ENCODE peak calls at places on chromosomes 16 and 17, in nine cellular contexts. One of them, this sample, is unnamed.

GRCh38 chr16:19179890-19180490 is 11.9 kb downstream of the SYT17 start:
- DNase-seq in osteocyte: no peak
- DNase-seq in dorsolateral prefrontal cortex: peak
- DNase-seq in uterus: no peak
- DNase-seq in GM06990: peak
- DNase-seq in GM13976: peak
- DNase-seq in gastrocnemius medialis: peak
- DNase-seq in A549: peak
- DNase-seq in fibroblast of lung: peak
- DNase-seq in this sample: no peak

GRCh38 chr17:77696151-77696719 is 262.3 kb upstream of the TNRC6C start:
- DNase-seq in A549: no peak
- DNase-seq in osteocyte: no peak
- DNase-seq in uterus: no peak
- DNase-seq in fibroblast of lung: no peak
- DNase-seq in GM13976: no peak
- DNase-seq in dorsolateral prefrontal cortex: no peak
- DNase-seq in gastrocnemius medialis: no peak
- DNase-seq in GM06990: no peak
- DNase-seq in this sample: peak

GRCh38 chr17:60971515-60972369 is 294.1 kb downstream of the BCAS3 start:
- DNase-seq in gastrocnemius medialis: no peak
- DNase-seq in A549: peak
- DNase-seq in GM06990: peak
- DNase-seq in uterus: peak
- DNase-seq in fibroblast of lung: peak
- DNase-seq in dorsolateral prefrontal cortex: no peak
- DNase-seq in GM13976: peak
- DNase-seq in osteocyte: no peak
- DNase-seq in this sample: peak

GRCh38 chr16:68146583-68146982 is 61.4 kb downstream of the NFATC3 start:
- DNase-seq in A549: peak
- DNase-seq in gastrocnemius medialis: no peak
- DNase-seq in uterus: no peak
- DNase-seq in osteocyte: no peak
- DNase-seq in GM13976: no peak
- DNase-seq in fibroblast of lung: peak
- DNase-seq in dorsolateral prefrontal cortex: no peak
- DNase-seq in GM06990: no peak
- DNase-seq in this sample: no peak

GRCh38 chr16:56013962-56014552 is 138.9 kb upstream of the CES5A start:
- DNase-seq in GM06990: no peak
- DNase-seq in fibroblast of lung: no peak
- DNase-seq in GM13976: peak
- DNase-seq in gastrocnemius medialis: no peak
- DNase-seq in uterus: no peak
- DNase-seq in A549: peak
- DNase-seq in dorsolateral prefrontal cortex: no peak
- DNase-seq in osteocyte: no peak
- DNase-seq in this sample: peak

GRCh38 chr17:14198013-14198412 is 38.6 kb downstream of the CDRT15 start:
- DNase-seq in GM06990: no peak
- DNase-seq in osteocyte: peak
- DNase-seq in GM13976: no peak
- DNase-seq in gastrocnemius medialis: no peak
- DNase-seq in dorsolateral prefrontal cortex: no peak
- DNase-seq in uterus: no peak
- DNase-seq in fibroblast of lung: no peak
- DNase-seq in A549: no peak
- DNase-seq in this sample: no peak

GRCh38 chr17:55530064-55530463 is 18.8 kb upstream of the SMIM36 start:
- DNase-seq in GM06990: no peak
- DNase-seq in osteocyte: no peak
- DNase-seq in dorsolateral prefrontal cortex: no peak
- DNase-seq in A549: no peak
- DNase-seq in gastrocnemius medialis: no peak
- DNase-seq in fibroblast of lung: no peak
- DNase-seq in uterus: no peak
- DNase-seq in GM13976: no peak
- DNase-seq in this sample: no peak

GRCh38 chr16:57191056-57191536 is 5.0 kb downstream of the RSPRY1 start:
- DNase-seq in GM06990: no peak
- DNase-seq in dorsolateral prefrontal cortex: no peak
- DNase-seq in fibroblast of lung: peak
- DNase-seq in GM13976: no peak
- DNase-seq in osteocyte: no peak
- DNase-seq in A549: no peak
- DNase-seq in gastrocnemius medialis: no peak
- DNase-seq in uterus: no peak
- DNase-seq in this sample: no peak

GRCh38 chr17:61862105-61862574 is 1.2 kb downstream of the BRIP1 start:
- DNase-seq in GM06990: no peak
- DNase-seq in uterus: no peak
- DNase-seq in dorsolateral prefrontal cortex: no peak
- DNase-seq in osteocyte: no peak
- DNase-seq in gastrocnemius medialis: no peak
- DNase-seq in fibroblast of lung: peak
- DNase-seq in A549: no peak
- DNase-seq in GM13976: no peak
- DNase-seq in this sample: no peak

GRCh38 chr17:1122681-1123396 is 56.9 kb downstream of the ABR start:
- DNase-seq in A549: peak
- DNase-seq in GM06990: peak
- DNase-seq in fibroblast of lung: peak
- DNase-seq in osteocyte: no peak
- DNase-seq in uterus: peak
- DNase-seq in GM13976: peak
- DNase-seq in dorsolateral prefrontal cortex: peak
- DNase-seq in gastrocnemius medialis: peak
- DNase-seq in this sample: no peak

GRCh38 chr17:83083368-83084201 is 4.2 kb downstream of the METRNL start:
- DNase-seq in osteocyte: no peak
- DNase-seq in uterus: peak
- DNase-seq in gastrocnemius medialis: no peak
- DNase-seq in GM13976: no peak
- DNase-seq in dorsolateral prefrontal cortex: no peak
- DNase-seq in A549: peak
- DNase-seq in fibroblast of lung: peak
- DNase-seq in GM06990: no peak
- DNase-seq in this sample: peak

GRCh38 chr17:64131606-64132270 is 1.8 kb upstream of the ERN1 start:
- DNase-seq in osteocyte: no peak
- DNase-seq in gastrocnemius medialis: no peak
- DNase-seq in GM06990: peak
- DNase-seq in fibroblast of lung: no peak
- DNase-seq in GM13976: no peak
- DNase-seq in uterus: peak
- DNase-seq in A549: no peak
- DNase-seq in dorsolateral prefrontal cortex: no peak
- DNase-seq in this sample: no peak

GRCh38 chr16:1792836-1793577 is 498 bp downstream of the IGFALS start:
- DNase-seq in GM13976: no peak
- DNase-seq in osteocyte: peak
- DNase-seq in A549: no peak
- DNase-seq in dorsolateral prefrontal cortex: peak
- DNase-seq in uterus: no peak
- DNase-seq in GM06990: no peak
- DNase-seq in fibroblast of lung: no peak
- DNase-seq in gastrocnemius medialis: peak
- DNase-seq in this sample: no peak

GRCh38 chr16:83021049-83021448 is 394.3 kb downstream of the CDH13 start:
- DNase-seq in gastrocnemius medialis: no peak
- DNase-seq in osteocyte: no peak
- DNase-seq in A549: no peak
- DNase-seq in dorsolateral prefrontal cortex: no peak
- DNase-seq in uterus: no peak
- DNase-seq in GM13976: no peak
- DNase-seq in GM06990: no peak
- DNase-seq in fibroblast of lung: no peak
- DNase-seq in this sample: no peak

GRCh38 chr16:49352923-49353322 is 20.7 kb upstream of the C16orf78 start:
- DNase-seq in dorsolateral prefrontal cortex: no peak
- DNase-seq in uterus: no peak
- DNase-seq in A549: peak
- DNase-seq in fibroblast of lung: no peak
- DNase-seq in GM06990: no peak
- DNase-seq in GM13976: no peak
- DNase-seq in osteocyte: no peak
- DNase-seq in gastrocnemius medialis: no peak
- DNase-seq in this sample: no peak
- TF ChIP-seq CTCF in dorsolateral prefrontal cortex: no peak
- TF ChIP-seq CTCF in uterus: no peak
- TF ChIP-seq CTCF in A549: no peak
- TF ChIP-seq CTCF in fibroblast of lung: no peak
- TF ChIP-seq CTCF in GM06990: peak
- TF ChIP-seq CTCF in GM13976: peak
- TF ChIP-seq CTCF in osteocyte: peak
- TF ChIP-seq CTCF in gastrocnemius medialis: no peak
- TF ChIP-seq CTCF in this sample: no peak

GRCh38 chr17:57603541-57603940 is 141.6 kb downstream of the CCDC182 start:
- DNase-seq in GM13976: no peak
- DNase-seq in dorsolateral prefrontal cortex: no peak
- DNase-seq in A549: no peak
- DNase-seq in gastrocnemius medialis: no peak
- DNase-seq in GM06990: no peak
- DNase-seq in osteocyte: no peak
- DNase-seq in uterus: no peak
- DNase-seq in fibroblast of lung: no peak
- DNase-seq in this sample: no peak

GRCh38 chr17:57603978-57604377 is 141.1 kb downstream of the CCDC182 start:
- DNase-seq in uterus: peak
- DNase-seq in GM06990: peak
- DNase-seq in osteocyte: no peak
- DNase-seq in A549: no peak
- DNase-seq in fibroblast of lung: no peak
- DNase-seq in dorsolateral prefrontal cortex: no peak
- DNase-seq in GM13976: no peak
- DNase-seq in gastrocnemius medialis: no peak
- DNase-seq in this sample: no peak

GRCh38 chr17:57606111-57606875 is 138.8 kb downstream of the CCDC182 start:
- DNase-seq in GM13976: no peak
- DNase-seq in A549: no peak
- DNase-seq in uterus: no peak
- DNase-seq in gastrocnemius medialis: peak
- DNase-seq in osteocyte: no peak
- DNase-seq in fibroblast of lung: no peak
- DNase-seq in dorsolateral prefrontal cortex: no peak
- DNase-seq in GM06990: no peak
- DNase-seq in this sample: no peak

GRCh38 chr17:57605734-57606105 is 139.4 kb downstream of the CCDC182 start:
- DNase-seq in GM06990: no peak
- DNase-seq in gastrocnemius medialis: peak
- DNase-seq in osteocyte: no peak
- DNase-seq in GM13976: no peak
- DNase-seq in fibroblast of lung: no peak
- DNase-seq in A549: no peak
- DNase-seq in uterus: no peak
- DNase-seq in dorsolateral prefrontal cortex: no peak
- DNase-seq in this sample: no peak

GRCh38 chr17:57604771-57605733 is 140.0 kb downstream of the CCDC182 start:
- DNase-seq in uterus: peak
- DNase-seq in A549: no peak
- DNase-seq in GM13976: peak
- DNase-seq in dorsolateral prefrontal cortex: peak
- DNase-seq in fibroblast of lung: peak
- DNase-seq in GM06990: peak
- DNase-seq in osteocyte: no peak
- DNase-seq in gastrocnemius medialis: peak
- DNase-seq in this sample: no peak
- TF ChIP-seq CTCF in uterus: no peak
- TF ChIP-seq CTCF in A549: no peak
- TF ChIP-seq CTCF in GM13976: peak
- TF ChIP-seq CTCF in dorsolateral prefrontal cortex: no peak
- TF ChIP-seq CTCF in fibroblast of lung: no peak
- TF ChIP-seq CTCF in GM06990: no peak
- TF ChIP-seq CTCF in osteocyte: no peak
- TF ChIP-seq CTCF in gastrocnemius medialis: no peak
- TF ChIP-seq CTCF in this sample: no peak

DNA sequence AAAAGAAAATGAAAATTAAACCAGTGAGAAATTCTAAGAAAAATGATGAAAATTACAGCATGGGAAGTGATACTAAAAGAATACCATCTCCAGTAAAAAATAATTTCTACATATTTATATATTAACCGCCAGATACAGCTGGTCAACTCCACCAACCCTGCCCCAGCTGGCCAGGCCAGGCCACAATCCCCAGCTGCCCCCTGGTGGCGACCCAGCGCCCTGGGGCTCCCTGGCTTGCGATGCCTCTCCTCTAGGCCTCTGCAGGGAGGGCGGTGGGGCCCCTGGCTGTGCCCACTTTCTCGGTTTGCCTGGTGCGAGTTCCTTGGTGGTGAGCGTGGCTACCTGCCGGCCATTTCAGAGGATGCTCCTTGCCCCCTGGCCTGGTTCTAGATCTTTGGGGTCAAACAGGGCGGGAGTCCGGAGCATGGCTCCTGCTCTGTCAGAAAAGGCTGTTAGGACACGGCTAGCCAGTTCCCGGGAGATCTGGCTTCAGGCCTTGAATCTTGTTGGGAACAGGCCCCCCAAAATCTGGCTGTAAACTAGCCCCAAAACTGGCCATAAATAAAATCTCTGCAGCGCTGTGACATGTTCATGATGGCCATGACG is 14.5 kb downstream of the GLIS2 start:
- DNase-seq in GM13976: peak
- DNase-seq in dorsolateral prefrontal cortex: peak
- DNase-seq in uterus: peak
- DNase-seq in fibroblast of lung: peak
- DNase-seq in A549: peak
- DNase-seq in GM06990: peak
- DNase-seq in osteocyte: peak
- DNase-seq in gastrocnemius medialis: peak
- DNase-seq in this sample: no peak
- TF ChIP-seq CTCF in GM13976: peak
- TF ChIP-seq CTCF in dorsolateral prefrontal cortex: peak
- TF ChIP-seq CTCF in uterus: peak
- TF ChIP-seq CTCF in fibroblast of lung: peak
- TF ChIP-seq CTCF in A549: peak
- TF ChIP-seq CTCF in GM06990: peak
- TF ChIP-seq CTCF in osteocyte: peak
- TF ChIP-seq CTCF in gastrocnemius medialis: peak
- TF ChIP-seq CTCF in this sample: peak

DNA sequence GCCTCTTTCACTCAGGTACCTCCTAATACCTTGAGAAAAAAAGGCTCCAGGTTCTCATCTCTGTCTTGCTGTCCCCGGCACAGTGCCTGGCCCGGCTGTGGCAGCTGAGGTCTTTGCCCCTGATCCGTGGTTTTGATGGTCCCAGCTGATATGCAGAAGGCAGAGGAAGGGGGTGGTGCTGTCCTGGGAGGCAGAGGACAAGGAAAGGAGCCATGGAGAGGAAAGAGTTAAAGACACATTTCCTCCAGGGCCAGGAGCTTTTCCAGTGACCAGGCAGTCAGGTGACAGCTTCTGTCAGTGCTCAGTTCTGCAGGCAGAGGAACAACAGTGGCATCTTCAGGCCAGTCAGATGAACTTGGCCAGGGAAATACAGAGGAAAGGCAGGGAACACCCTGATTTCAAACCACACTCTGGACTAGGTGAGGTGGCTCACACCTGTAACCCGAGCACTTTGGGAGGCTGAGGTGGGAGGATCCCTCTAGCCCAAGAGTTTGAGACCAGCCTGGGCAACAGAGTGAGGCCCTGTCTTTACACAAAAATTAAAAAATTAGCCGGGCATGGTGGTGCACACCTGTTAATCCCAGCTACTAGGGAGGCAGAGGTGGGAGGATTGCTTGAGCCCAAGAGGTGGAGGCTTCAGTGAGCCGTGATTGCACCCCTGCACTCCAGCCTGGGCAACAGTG is 3.3 kb upstream of the COG1 start:
- DNase-seq in osteocyte: no peak
- DNase-seq in GM13976: peak
- DNase-seq in GM06990: no peak
- DNase-seq in uterus: no peak
- DNase-seq in dorsolateral prefrontal cortex: peak
- DNase-seq in A549: peak
- DNase-seq in fibroblast of lung: peak
- DNase-seq in gastrocnemius medialis: no peak
- DNase-seq in this sample: no peak
- TF ChIP-seq CTCF in osteocyte: peak
- TF ChIP-seq CTCF in GM13976: peak
- TF ChIP-seq CTCF in GM06990: peak
- TF ChIP-seq CTCF in uterus: no peak
- TF ChIP-seq CTCF in dorsolateral prefrontal cortex: peak
- TF ChIP-seq CTCF in A549: peak
- TF ChIP-seq CTCF in fibroblast of lung: peak
- TF ChIP-seq CTCF in gastrocnemius medialis: peak
- TF ChIP-seq CTCF in this sample: no peak

This sample was measured in mesothelial cell of epicardium.